ENCODE peak calls at places on chromosomes 13 and 19, in nine cellular contexts. One of them, this sample, is unnamed.

GRCh38 chr19:18415177-18415867 is 3.9 kb upstream of the SSBP4 start:
- DNase-seq in LoVo: no peak
- DNase-seq in activated CD4-positive, alpha-beta T cell treated with anti-CD3 and anti-CD28 coated beads for 24 hours: no peak
- DNase-seq in HTR-8/SVneo: no peak
- DNase-seq in RPMI7951: peak
- DNase-seq in NCI-H446 treated with DMSO at 0.1 percent for 48 hours: no peak
- DNase-seq in RWPE1: no peak
- DNase-seq in activated naive CD4-positive, alpha-beta T cell treated with anti-CD3 and anti-CD28 coated beads for 36 hours: no peak
- DNase-seq in psoas muscle: peak
- DNase-seq in this sample: no peak

GRCh38 chr13:57424379-57424778 is 207.2 kb upstream of the PCDH17 start:
- DNase-seq in activated naive CD4-positive, alpha-beta T cell treated with anti-CD3 and anti-CD28 coated beads for 36 hours: no peak
- DNase-seq in activated CD4-positive, alpha-beta T cell treated with anti-CD3 and anti-CD28 coated beads for 24 hours: no peak
- DNase-seq in RPMI7951: no peak
- DNase-seq in HTR-8/SVneo: no peak
- DNase-seq in LoVo: no peak
- DNase-seq in RWPE1: no peak
- DNase-seq in psoas muscle: no peak
- DNase-seq in NCI-H446 treated with DMSO at 0.1 percent for 48 hours: no peak
- DNase-seq in this sample: no peak

GRCh38 chr13:29676941-29677452 is 81.5 kb upstream of the SLC7A1 start:
- DNase-seq in LoVo: peak
- DNase-seq in psoas muscle: no peak
- DNase-seq in NCI-H446 treated with DMSO at 0.1 percent for 48 hours: no peak
- DNase-seq in activated CD4-positive, alpha-beta T cell treated with anti-CD3 and anti-CD28 coated beads for 24 hours: no peak
- DNase-seq in HTR-8/SVneo: no peak
- DNase-seq in RPMI7951: no peak
- DNase-seq in RWPE1: peak
- DNase-seq in activated naive CD4-positive, alpha-beta T cell treated with anti-CD3 and anti-CD28 coated beads for 36 hours: no peak
- DNase-seq in this sample: no peak

GRCh38 chr13:66585669-66586203 is 644.4 kb downstream of the PCDH9 start:
- DNase-seq in RWPE1: no peak
- DNase-seq in RPMI7951: no peak
- DNase-seq in activated CD4-positive, alpha-beta T cell treated with anti-CD3 and anti-CD28 coated beads for 24 hours: no peak
- DNase-seq in HTR-8/SVneo: no peak
- DNase-seq in psoas muscle: no peak
- DNase-seq in NCI-H446 treated with DMSO at 0.1 percent for 48 hours: no peak
- DNase-seq in activated naive CD4-positive, alpha-beta T cell treated with anti-CD3 and anti-CD28 coated beads for 36 hours: no peak
- DNase-seq in LoVo: no peak
- DNase-seq in this sample: no peak

GRCh38 chr19:44905437-44906160 is at the start of gene APOE:
- DNase-seq in RPMI7951: no peak
- DNase-seq in activated naive CD4-positive, alpha-beta T cell treated with anti-CD3 and anti-CD28 coated beads for 36 hours: no peak
- DNase-seq in activated CD4-positive, alpha-beta T cell treated with anti-CD3 and anti-CD28 coated beads for 24 hours: no peak
- DNase-seq in HTR-8/SVneo: no peak
- DNase-seq in psoas muscle: no peak
- DNase-seq in NCI-H446 treated with DMSO at 0.1 percent for 48 hours: no peak
- DNase-seq in RWPE1: no peak
- DNase-seq in LoVo: no peak
- DNase-seq in this sample: no peak

GRCh38 chr13:98998831-98999634 is 21.2 kb upstream of the DOCK9 start:
- DNase-seq in RPMI7951: peak
- DNase-seq in activated CD4-positive, alpha-beta T cell treated with anti-CD3 and anti-CD28 coated beads for 24 hours: no peak
- DNase-seq in HTR-8/SVneo: no peak
- DNase-seq in NCI-H446 treated with DMSO at 0.1 percent for 48 hours: no peak
- DNase-seq in RWPE1: no peak
- DNase-seq in activated naive CD4-positive, alpha-beta T cell treated with anti-CD3 and anti-CD28 coated beads for 36 hours: peak
- DNase-seq in LoVo: no peak
- DNase-seq in psoas muscle: no peak
- DNase-seq in this sample: no peak

GRCh38 chr19:32526895-32527294 is 54.1 kb upstream of the PDCD5 start:
- DNase-seq in LoVo: no peak
- DNase-seq in psoas muscle: no peak
- DNase-seq in activated CD4-positive, alpha-beta T cell treated with anti-CD3 and anti-CD28 coated beads for 24 hours: no peak
- DNase-seq in activated naive CD4-positive, alpha-beta T cell treated with anti-CD3 and anti-CD28 coated beads for 36 hours: no peak
- DNase-seq in RWPE1: no peak
- DNase-seq in RPMI7951: no peak
- DNase-seq in NCI-H446 treated with DMSO at 0.1 percent for 48 hours: no peak
- DNase-seq in HTR-8/SVneo: no peak
- DNase-seq in this sample: no peak

GRCh38 chr13:84917252-84917878 is 881.9 kb downstream of the SLITRK6 start:
- DNase-seq in activated CD4-positive, alpha-beta T cell treated with anti-CD3 and anti-CD28 coated beads for 24 hours: no peak
- DNase-seq in psoas muscle: no peak
- DNase-seq in RPMI7951: peak
- DNase-seq in RWPE1: peak
- DNase-seq in LoVo: peak
- DNase-seq in NCI-H446 treated with DMSO at 0.1 percent for 48 hours: no peak
- DNase-seq in activated naive CD4-positive, alpha-beta T cell treated with anti-CD3 and anti-CD28 coated beads for 36 hours: no peak
- DNase-seq in HTR-8/SVneo: no peak
- DNase-seq in this sample: peak

GRCh38 chr13:51520524-51520923 is 63.7 kb upstream of the WDFY2 start:
- DNase-seq in HTR-8/SVneo: no peak
- DNase-seq in RPMI7951: peak
- DNase-seq in activated naive CD4-positive, alpha-beta T cell treated with anti-CD3 and anti-CD28 coated beads for 36 hours: no peak
- DNase-seq in activated CD4-positive, alpha-beta T cell treated with anti-CD3 and anti-CD28 coated beads for 24 hours: no peak
- DNase-seq in NCI-H446 treated with DMSO at 0.1 percent for 48 hours: peak
- DNase-seq in psoas muscle: no peak
- DNase-seq in LoVo: no peak
- DNase-seq in RWPE1: no peak
- DNase-seq in this sample: no peak

GRCh38 chr19:703651-704446 is 4.9 kb upstream of the PALM start:
- DNase-seq in LoVo: peak
- DNase-seq in RPMI7951: peak
- DNase-seq in activated naive CD4-positive, alpha-beta T cell treated with anti-CD3 and anti-CD28 coated beads for 36 hours: peak
- DNase-seq in activated CD4-positive, alpha-beta T cell treated with anti-CD3 and anti-CD28 coated beads for 24 hours: peak
- DNase-seq in NCI-H446 treated with DMSO at 0.1 percent for 48 hours: no peak
- DNase-seq in psoas muscle: peak
- DNase-seq in RWPE1: peak
- DNase-seq in HTR-8/SVneo: peak
- DNase-seq in this sample: no peak

GRCh38 chr19:56282809-56283208 is 10.3 kb downstream of the EDDM13 start:
- DNase-seq in NCI-H446 treated with DMSO at 0.1 percent for 48 hours: no peak
- DNase-seq in HTR-8/SVneo: no peak
- DNase-seq in psoas muscle: no peak
- DNase-seq in LoVo: no peak
- DNase-seq in RPMI7951: no peak
- DNase-seq in activated CD4-positive, alpha-beta T cell treated with anti-CD3 and anti-CD28 coated beads for 24 hours: no peak
- DNase-seq in activated naive CD4-positive, alpha-beta T cell treated with anti-CD3 and anti-CD28 coated beads for 36 hours: no peak
- DNase-seq in RWPE1: no peak
- DNase-seq in this sample: no peak

GRCh38 chr19:33798701-33799111 is 2.0 kb downstream of the KCTD15 start:
- DNase-seq in RPMI7951: no peak
- DNase-seq in psoas muscle: no peak
- DNase-seq in RWPE1: no peak
- DNase-seq in NCI-H446 treated with DMSO at 0.1 percent for 48 hours: no peak
- DNase-seq in activated CD4-positive, alpha-beta T cell treated with anti-CD3 and anti-CD28 coated beads for 24 hours: no peak
- DNase-seq in HTR-8/SVneo: no peak
- DNase-seq in LoVo: no peak
- DNase-seq in activated naive CD4-positive, alpha-beta T cell treated with anti-CD3 and anti-CD28 coated beads for 36 hours: no peak
- DNase-seq in this sample: no peak

GRCh38 chr19:48424694-48425219 is 21.0 kb upstream of the GRWD1 start:
- DNase-seq in LoVo: no peak
- DNase-seq in NCI-H446 treated with DMSO at 0.1 percent for 48 hours: no peak
- DNase-seq in activated CD4-positive, alpha-beta T cell treated with anti-CD3 and anti-CD28 coated beads for 24 hours: no peak
- DNase-seq in psoas muscle: no peak
- DNase-seq in activated naive CD4-positive, alpha-beta T cell treated with anti-CD3 and anti-CD28 coated beads for 36 hours: no peak
- DNase-seq in HTR-8/SVneo: peak
- DNase-seq in RWPE1: peak
- DNase-seq in RPMI7951: peak
- DNase-seq in this sample: no peak

GRCh38 chr19:4889034-4889825 is 13.5 kb downstream of the ARRDC5 start:
- DNase-seq in NCI-H446 treated with DMSO at 0.1 percent for 48 hours: peak
- DNase-seq in activated naive CD4-positive, alpha-beta T cell treated with anti-CD3 and anti-CD28 coated beads for 36 hours: no peak
- DNase-seq in RPMI7951: peak
- DNase-seq in HTR-8/SVneo: peak
- DNase-seq in psoas muscle: no peak
- DNase-seq in activated CD4-positive, alpha-beta T cell treated with anti-CD3 and anti-CD28 coated beads for 24 hours: no peak
- DNase-seq in RWPE1: peak
- DNase-seq in LoVo: no peak
- DNase-seq in this sample: no peak

GRCh38 chr19:21566073-21566472 is 60.7 kb downstream of the ZNF429 start:
- DNase-seq in RWPE1: peak
- DNase-seq in psoas muscle: no peak
- DNase-seq in activated CD4-positive, alpha-beta T cell treated with anti-CD3 and anti-CD28 coated beads for 24 hours: no peak
- DNase-seq in RPMI7951: peak
- DNase-seq in LoVo: no peak
- DNase-seq in NCI-H446 treated with DMSO at 0.1 percent for 48 hours: no peak
- DNase-seq in activated naive CD4-positive, alpha-beta T cell treated with anti-CD3 and anti-CD28 coated beads for 36 hours: peak
- DNase-seq in HTR-8/SVneo: no peak
- DNase-seq in this sample: no peak

This sample was measured in NCI-H748 treated with DMSO at 0.1 percent for 48 hours.